ENCODE peak calls at places on chromosomes 6 and 20, in six cellular contexts. Q, V, B, H, Y and D are unnamed samples.

GRCh38 chr20:38286586-38287502 is 17.1 kb upstream of the BPI start:
- DNase-seq in Q (no peak), V (no peak), B (no peak), H (no peak), Y (no peak), D (no peak)

GRCh38 chr6:127582777-127583462 is 5.9 kb downstream of the C6orf58 start:
- DNase-seq in Q (peak), V (no peak), B (no peak), H (peak), Y (peak), D (no peak)

GRCh38 chr20:42700423-42700822 is 489.3 kb downstream of the PTPRT start:
- DNase-seq in Q (no peak), V (no peak), B (no peak), H (no peak), Y (no peak), D (no peak)

GRCh38 chr20:62243906-62244515 is 5.7 kb downstream of the OSBPL2 start:
- DNase-seq in Q (no peak), V (no peak), B (no peak), H (no peak), Y (no peak), D (no peak)

GRCh38 chr6:159421586-159421985 is 252.4 kb downstream of the FNDC1 start:
- DNase-seq in Q (no peak), V (no peak), B (no peak), H (no peak), Y (no peak), D (no peak)

GRCh38 chr6:154302111-154302752 is 54.4 kb downstream of the IPCEF1 start:
- DNase-seq in Q (peak), V (peak), B (no peak), H (no peak), Y (peak), D (no peak)

GRCh38 chr6:28266962-28267694 is at the start of gene ZSCAN26:
- DNase-seq in Q (peak), V (peak), B (peak), H (peak), Y (peak), D (peak)

GRCh38 chr6:132471787-132472186 is 41.1 kb downstream of the STX7 start:
- DNase-seq in Q (no peak), V (no peak), B (no peak), H (no peak), Y (no peak), D (no peak)

GRCh38 chr20:49450281-49450707 is 32.2 kb downstream of the KCNB1 start:
- DNase-seq in Q (no peak), V (no peak), B (no peak), H (no peak), Y (no peak), D (no peak)

GRCh38 chr20:13118676-13119075 is 102.4 kb upstream of the ISM1 start:
- DNase-seq in Q (no peak), V (no peak), B (no peak), H (no peak), Y (no peak), D (no peak)

GRCh38 chr6:52498538-52499017 is 78.3 kb downstream of the TRAM2 start:
- DNase-seq in Q (peak), V (peak), B (no peak), H (no peak), Y (no peak), D (no peak)

GRCh38 chr6:130693944-130694343 is 133.3 kb upstream of the SMLR1 start:
- DNase-seq in Q (no peak), V (no peak), B (no peak), H (no peak), Y (no peak), D (no peak)

GRCh38 chr6:145948328-145948727 is 15.8 kb downstream of the SHPRH start:
- DNase-seq in Q (peak), V (no peak), B (no peak), H (no peak), Y (peak), D (no peak)

GRCh38 chr20:17610566-17611289 is 40.9 kb downstream of the DSTN start:
- DNase-seq in Q (peak), V (no peak), B (no peak), H (no peak), Y (peak), D (no peak)

GRCh38 chr6:126063512-126064146 is 77.3 kb downstream of the TRMT11 start:
- DNase-seq in Q (peak), V (no peak), B (no peak), H (no peak), Y (no peak), D (no peak)

GRCh38 chr6:25318589-25318988 is 39.4 kb downstream of the CARMIL1 start:
- DNase-seq in Q (no peak), V (no peak), B (no peak), H (no peak), Y (no peak), D (no peak)

GRCh38 chr20:25226433-25227316 is 21.2 kb upstream of the PYGB start:
- DNase-seq in Q (peak), V (no peak), B (no peak), H (no peak), Y (no peak), D (no peak)

GRCh38 chr6:123681957-123682462 is 45.3 kb upstream of the TRDN start:
- DNase-seq in Q (no peak), V (no peak), B (no peak), H (no peak), Y (no peak), D (no peak)

GRCh38 chr6:27101824-27102223 is 145.7 kb upstream of the PRSS16 start:
- DNase-seq in Q (no peak), V (no peak), B (no peak), H (no peak), Y (no peak), D (no peak)

GRCh38 chr20:62921119-62921687 is 5.1 kb downstream of the DIDO1 start:
- DNase-seq in Q (peak), V (no peak), B (peak), H (peak), Y (peak), D (no peak)

GRCh38 chr6:50380409-50381105 is 330.8 kb upstream of the DEFB112 start:
- DNase-seq in Q (no peak), V (no peak), B (no peak), H (no peak), Y (no peak), D (no peak)

GRCh38 chr20:3494218-3494617 is 23.4 kb downstream of the ATRN start:
- DNase-seq in Q (no peak), V (no peak), B (no peak), H (no peak), Y (peak), D (no peak)
- TF ChIP-seq CTCF in Q (no peak), V (no peak), B (no peak), H (no peak), Y (no peak), D (no peak)

GRCh38 chr20:46715292-46715756 is 5.9 kb downstream of the SLC2A10 start:
- DNase-seq in Q (peak), V (no peak), B (no peak), H (no peak), Y (peak), D (no peak)
- TF ChIP-seq CTCF in Q (peak), V (no peak), B (no peak), H (no peak), Y (peak), D (no peak)

GRCh38 chr6:74343804-74344203 is 647.8 kb downstream of the CD109 start:
- DNase-seq in Q (peak), V (no peak), B (no peak), H (peak), Y (peak), D (no peak)
- TF ChIP-seq CTCF in Q (peak), V (peak), B (no peak), H (peak), Y (peak), D (no peak)

DNA sequence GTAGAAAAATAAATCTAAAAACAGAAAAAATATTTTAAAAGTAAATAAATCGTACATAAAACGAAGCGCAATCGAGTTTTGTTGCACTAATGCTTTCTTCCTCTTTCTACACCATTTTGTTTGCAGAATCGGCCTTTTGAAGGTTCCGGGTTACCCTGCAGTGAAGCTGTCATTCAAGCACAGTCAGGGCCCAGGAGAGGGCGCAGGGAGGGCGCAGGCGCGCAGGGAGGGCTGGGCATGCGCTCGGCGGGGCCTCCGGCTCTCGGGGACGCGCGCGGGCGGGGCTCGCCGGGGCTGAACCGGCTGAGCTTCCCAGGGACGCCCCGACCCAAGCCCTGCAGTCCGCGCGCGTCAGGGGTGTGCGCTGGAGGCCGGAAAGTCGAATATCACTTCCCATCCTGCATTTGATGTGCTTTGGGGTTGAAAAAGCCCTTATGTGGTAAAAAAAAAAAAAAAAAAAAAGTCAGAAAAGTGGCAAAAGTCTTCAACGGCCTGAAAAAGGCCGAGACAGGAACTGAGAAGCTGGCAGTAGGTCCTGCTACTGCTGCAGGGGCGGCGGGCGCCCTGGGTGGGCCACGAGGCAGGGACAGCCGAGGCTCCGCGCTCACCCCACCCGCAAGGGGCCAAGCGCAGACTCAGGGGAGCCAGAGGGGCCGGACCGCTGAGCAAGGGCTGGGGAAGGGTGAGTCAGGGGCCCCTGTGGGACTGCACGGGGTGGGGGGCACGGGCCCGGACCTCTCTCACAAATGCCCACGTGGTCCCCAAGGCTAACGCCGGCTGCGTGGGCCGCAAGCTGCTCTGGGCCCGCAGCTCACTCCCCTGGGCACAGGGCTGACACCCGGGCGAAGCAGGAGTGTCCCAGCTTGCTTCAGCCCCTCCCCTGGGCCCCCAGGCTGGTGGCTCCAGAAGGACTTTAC is 40.5 kb downstream of the THBS2 start:
- DNase-seq in Q (peak), V (peak), B (peak), H (peak), Y (peak), D (peak)
- TF ChIP-seq CTCF in Q (peak), V (peak), B (no peak), H (no peak), Y (peak), D (no peak)

DNA sequence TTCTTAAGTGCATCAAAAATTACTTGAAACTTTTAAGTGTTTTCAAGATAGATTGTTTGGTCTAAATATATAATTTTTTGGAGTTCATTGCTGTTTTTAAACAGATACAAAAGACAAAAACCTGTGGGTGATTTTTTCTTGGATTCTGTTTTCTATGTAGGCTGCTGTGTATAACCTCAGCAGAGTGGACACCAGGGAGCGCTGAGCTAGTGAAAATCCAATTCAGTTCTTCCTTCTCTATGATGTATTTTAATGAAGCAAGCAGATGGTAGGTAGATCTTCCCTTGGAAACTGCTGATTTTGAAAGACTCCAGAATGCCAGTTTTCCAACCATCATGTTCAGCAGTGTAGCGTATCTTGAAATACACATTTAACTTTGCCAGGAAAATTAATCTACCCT is 177.9 kb downstream of the PHF3 start:
- DNase-seq in Q (no peak), V (no peak), B (no peak), H (no peak), Y (no peak), D (no peak)
- TF ChIP-seq CTCF in Q (peak), V (no peak), B (no peak), H (no peak), Y (no peak), D (no peak)